ENCODE peak calls at places on chromosomes 12 and 14, in nine cellular contexts. Y, D, Z, V, L, M, X, I and U are unnamed samples. For H3K36me3 and H3K4me1, the result is how much of the 10 kb centered on the place peaks cover.

GRCh38 chr12:107402041-107403022 is 283.3 kb upstream of the PWP1 start:
- DNase-seq in I (peak), L (peak), M (peak), X (peak), Y (peak), V (no peak), Z (peak), D (peak), U (peak)

GRCh38 chr12:46680506-46680905 is 145.3 kb downstream of the SLC38A4 start:
- DNase-seq in Z (no peak), I (no peak), V (no peak), L (no peak), D (peak), X (no peak), M (no peak), Y (no peak), U (no peak)

GRCh38 chr12:31557707-31558106 is 33.2 kb downstream of the DENND5B start:
- DNase-seq in M (no peak), X (no peak), L (no peak), V (no peak), Z (no peak), I (no peak), Y (no peak), D (no peak), U (no peak)

GRCh38 chr14:53963491-53964227 is 7.0 kb upstream of the BMP4 start:
- DNase-seq in I (peak), Z (peak), L (peak), X (no peak), D (peak), V (peak), M (no peak), Y (no peak), U (no peak)

GRCh38 chr14:23562822-23563472 is 4.6 kb downstream of the AP1G2 start:
- DNase-seq in Y (peak), X (peak), M (no peak), L (peak), I (no peak), D (peak), V (peak), Z (peak), U (peak)

GRCh38 chr14:78340250-78340649 is 170.1 kb downstream of the NRXN3 start:
- DNase-seq in M (no peak), V (no peak), L (no peak), X (no peak), Y (no peak), I (no peak), Z (no peak), D (no peak), U (no peak)

GRCh38 chr14:92540472-92541048 is 27.0 kb downstream of the RIN3 start:
- DNase-seq in I (peak), V (peak), D (peak), Y (no peak), X (peak), Z (peak), M (no peak), L (peak), U (no peak)

GRCh38 chr14:90087433-90087832 is 25.6 kb downstream of the KCNK13 start:
- DNase-seq in Z (no peak), Y (peak), X (peak), D (no peak), L (peak), V (no peak), M (no peak), I (peak), U (peak)

GRCh38 chr14:57080691-57081090 is 188.0 kb downstream of the EXOC5 start:
- DNase-seq in V (no peak), Y (no peak), D (no peak), I (no peak), Z (no peak), X (no peak), M (no peak), L (no peak), U (no peak)

GRCh38 chr14:78608998-78609787 is 439.0 kb downstream of the NRXN3 start:
- DNase-seq in L (no peak), D (no peak), I (no peak), X (no peak), Z (no peak), Y (no peak), V (no peak), M (no peak), U (no peak)

GRCh38 chr12:6607751-6608591 is 792 bp upstream of the CHD4 start:
- DNase-seq in I (peak), L (peak), M (peak), D (peak), X (peak), V (no peak), Z (peak), Y (peak), U (peak)

GRCh38 chr12:63844391-63845341 is at the start of gene SRGAP1:
- DNase-seq in X (peak), L (peak), Z (peak), M (no peak), V (peak), I (peak), Y (peak), D (peak), U (no peak)

GRCh38 chr14:56358265-56358664 is 221.3 kb upstream of the TMEM260 start:
- DNase-seq in I (no peak), L (no peak), X (peak), D (no peak), V (no peak), Y (no peak), Z (no peak), M (no peak), U (no peak)

GRCh38 chr12:93537769-93538168 is 34.7 kb upstream of the SOCS2 start:
- DNase-seq in M (no peak), Y (no peak), V (no peak), X (no peak), Z (no peak), I (no peak), L (no peak), D (peak), U (no peak)

GRCh38 chr12:10584415-10584814 is 29.0 kb downstream of the MAGOHB start:
- DNase-seq in I (no peak), Z (no peak), L (peak), Y (no peak), M (no peak), V (no peak), X (peak), D (no peak), U (no peak)

GRCh38 chr12:3884671-3885070 is 11.5 kb upstream of the PARP11 start:
- DNase-seq in V (no peak), I (no peak), L (no peak), Z (no peak), M (no peak), D (no peak), X (no peak), Y (no peak), U (no peak)

GRCh38 chr14:64706119-64706465 is 1.9 kb downstream of the PLEKHG3 start:
- DNase-seq in X (no peak), V (no peak), D (peak), M (no peak), I (no peak), Y (no peak), Z (no peak), L (no peak), U (no peak)

GRCh38 chr12:54300732-54301427 is at the start of gene NFE2:
- DNase-seq in L (peak), D (peak), V (peak), Y (peak), X (peak), I (peak), M (peak), Z (no peak), U (peak)

GRCh38 chr12:57623385-57623784 is 9.6 kb downstream of the B4GALNT1 start:
- DNase-seq in M (no peak), Z (no peak), L (no peak), Y (no peak), V (no peak), D (no peak), X (no peak), I (no peak), U (no peak)

GRCh38 chr12:49031573-49032161 is 13.1 kb upstream of the PRKAG1 start:
- DNase-seq in L (no peak), Y (no peak), V (peak), D (no peak), M (no peak), Z (no peak), I (no peak), X (no peak), U (no peak)
- H3K36me3 ChIP-seq in L (under half), Y (under half), V (under half), D (under half), M (under half), Z (under half), I (under half), X (under half), U (under half)

GRCh38 chr14:105064721-105065143 is 498 bp downstream of the GPR132 start:
- DNase-seq in I (peak), M (peak), V (peak), Z (no peak), D (no peak), X (peak), L (no peak), Y (peak), U (no peak)
- H3K9ac ChIP-seq in I (no peak), M (peak), V (no peak), Z (no peak), D (no peak), X (no peak), L (no peak), Y (no peak), U (no peak)

DNA sequence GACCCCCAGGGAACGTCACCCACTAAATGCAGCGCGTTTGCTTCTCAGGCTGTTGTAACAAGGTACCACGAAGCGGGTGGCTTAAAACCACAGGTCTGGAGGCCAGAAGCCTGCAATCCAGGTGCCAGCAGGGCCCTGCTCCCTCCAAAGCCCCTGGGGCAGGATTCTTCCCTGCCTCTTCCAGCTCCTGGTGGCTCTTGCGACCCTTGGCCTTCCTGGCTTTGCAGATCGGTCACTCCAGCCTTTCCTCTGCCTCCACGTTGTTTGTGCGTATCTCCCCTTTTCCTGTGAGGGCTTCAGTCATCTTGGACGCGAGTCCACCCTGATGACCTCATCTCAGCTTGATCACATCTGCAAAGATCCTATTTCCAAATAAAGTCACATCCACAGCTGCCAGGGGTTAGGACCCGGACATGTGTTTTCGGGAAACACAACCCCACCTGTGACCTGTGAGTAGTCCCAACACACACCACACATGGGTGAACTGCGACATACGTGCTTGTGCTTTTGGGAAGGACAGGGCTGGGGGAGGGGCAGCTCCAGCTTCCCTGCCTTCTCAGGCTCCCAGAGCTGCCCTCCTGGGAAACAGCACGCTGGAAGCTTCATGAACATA is 114.5 kb upstream of the NCOR2 start:
- DNase-seq in Y (peak), I (peak), D (peak), Z (peak), X (peak), M (no peak), L (peak), V (peak), U (no peak)
- H3K4me1 ChIP-seq in Y (half or more), I (half or more), D (under half), Z (under half), X (under half), M (under half), L (under half), V (under half), U (under half)

DNA sequence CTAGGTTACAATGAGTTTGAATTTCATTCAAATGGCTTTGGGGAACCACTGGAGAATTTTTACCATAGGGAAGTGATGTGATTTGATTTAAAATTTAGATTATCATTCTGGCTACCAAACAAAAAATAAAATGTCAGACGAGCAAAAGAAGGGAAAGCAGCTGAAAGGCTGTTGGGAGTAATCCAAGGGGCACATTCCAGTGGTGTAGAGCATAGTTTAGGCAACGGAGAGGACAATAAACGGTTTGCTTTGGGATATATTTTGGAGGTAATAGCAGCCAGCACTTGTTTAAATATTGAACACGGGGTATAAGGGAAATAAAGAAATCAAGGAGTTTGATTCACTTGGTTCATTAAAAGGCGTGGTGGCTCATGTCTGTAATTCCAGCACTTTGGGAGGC is 56.5 kb upstream of the SLC6A13 start:
- DNase-seq in L (peak), D (no peak), V (no peak), X (no peak), Z (no peak), M (no peak), I (peak), Y (no peak), U (peak)
- H3K36me3 ChIP-seq in L (under half), D (under half), V (under half), X (half or more), Z (under half), M (under half), I (half or more), Y (under half), U (half or more)

GRCh38 chr12:50927766-50928224 is 24.5 kb upstream of the HIGD1C start:
- DNase-seq in I (no peak), D (no peak), Y (no peak), M (peak), V (no peak), X (no peak), L (no peak), Z (no peak), U (peak)

GRCh38 chr12:50928392-50928791 is 24.0 kb upstream of the HIGD1C start:
- DNase-seq in I (no peak), D (no peak), V (no peak), X (no peak), Z (no peak), M (no peak), Y (no peak), L (peak), U (no peak)

GRCh38 chr12:50925920-50926319 is 26.4 kb upstream of the HIGD1C start:
- DNase-seq in M (no peak), X (no peak), Y (no peak), V (no peak), I (no peak), D (no peak), L (no peak), Z (no peak), U (no peak)

GRCh38 chr12:50926415-50926814 is 25.9 kb upstream of the HIGD1C start:
- DNase-seq in M (no peak), D (no peak), X (no peak), I (no peak), Y (no peak), L (no peak), V (no peak), Z (peak), U (peak)

DNA sequence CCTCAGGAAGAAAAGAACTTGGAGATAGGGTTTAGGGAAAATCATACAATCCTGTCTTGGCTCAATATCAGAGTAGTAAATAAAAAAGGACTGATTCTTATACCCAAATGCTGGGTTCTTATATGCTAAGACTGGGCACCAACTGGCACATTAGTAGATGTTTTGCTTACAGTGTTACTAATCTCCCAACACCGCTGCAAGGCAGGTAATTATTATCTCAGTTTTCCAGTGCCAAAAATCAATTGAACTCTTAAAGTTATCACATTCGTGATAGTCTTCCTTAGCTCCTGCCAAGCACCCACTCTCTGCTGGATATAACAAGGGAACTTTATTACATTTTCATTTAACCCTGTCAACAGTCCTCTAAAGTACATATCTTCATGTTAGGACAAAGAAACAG is 25.0 kb upstream of the HIGD1C start:
- DNase-seq in M (no peak), I (no peak), X (no peak), Y (no peak), V (no peak), L (no peak), Z (peak), D (no peak), U (no peak)
- H3K9ac ChIP-seq in M (peak), I (no peak), X (no peak), Y (peak), V (peak), L (no peak), Z (no peak), D (no peak), U (peak)

GRCh38 chr14:70916776-70917175 is 9.5 kb downstream of the PCNX1 start:
- DNase-seq in L (no peak), I (no peak), M (no peak), X (no peak), Z (no peak), Y (no peak), D (no peak), V (no peak), U (no peak)

GRCh38 chr14:70919774-70920173 is 12.5 kb downstream of the PCNX1 start:
- DNase-seq in V (no peak), M (no peak), I (peak), D (no peak), L (peak), Z (peak), Y (no peak), X (peak), U (no peak)

GRCh38 chr14:70916300-70916699 is 9.0 kb downstream of the PCNX1 start:
- DNase-seq in D (no peak), M (no peak), I (no peak), Y (no peak), X (no peak), V (no peak), L (no peak), Z (no peak), U (no peak)

GRCh38 chr14:70917633-70918032 is 10.4 kb downstream of the PCNX1 start:
- DNase-seq in Z (no peak), Y (no peak), M (no peak), X (no peak), L (no peak), I (no peak), V (no peak), D (no peak), U (no peak)

DNA sequence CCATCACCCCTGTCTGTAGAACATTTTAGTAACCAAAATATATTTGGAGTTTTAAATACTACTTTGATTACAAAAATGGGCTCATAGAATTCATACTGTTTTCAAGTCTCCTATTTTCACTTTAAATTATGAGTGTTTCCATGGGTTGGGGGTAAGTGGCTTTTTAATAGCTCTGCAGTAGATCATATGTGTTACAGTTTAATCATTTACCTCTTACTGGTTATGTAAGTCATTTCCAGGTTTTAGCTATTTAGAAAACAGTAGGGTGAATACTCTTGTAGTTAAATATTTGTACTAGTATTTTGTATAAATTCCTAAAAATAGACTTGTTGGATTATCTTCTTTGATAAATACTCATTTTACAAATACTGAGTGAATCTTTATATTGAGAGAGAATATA is 8.2 kb downstream of the PCNX1 start:
- DNase-seq in Y (no peak), X (no peak), I (no peak), M (no peak), L (no peak), D (no peak), V (no peak), Z (no peak), U (no peak)
- H3K4me1 ChIP-seq in Y (under half), X (under half), I (under half), M (under half), L (under half), D (under half), V (under half), Z (under half), U (under half)